ENCODE peak calls at places on chromosomes 16 and 17, in nine cellular contexts. A, W, G, K, Z, F, X, Y and T are unnamed samples.

GRCh38 chr17:72370819-72371218 is 250.0 kb downstream of the SOX9 start:
- DNase-seq in A (no peak), W (no peak), G (no peak), K (no peak), Z (no peak), F (no peak), X (no peak), Y (no peak), T (no peak)

GRCh38 chr16:24778676-24779075 is 49.2 kb downstream of the TNRC6A start:
- DNase-seq in A (no peak), W (no peak), G (no peak), K (no peak), Z (no peak), F (no peak), X (no peak), Y (no peak), T (no peak)

GRCh38 chr16:56382901-56383355 is 42.4 kb downstream of the AMFR start:
- DNase-seq in A (no peak), W (no peak), G (no peak), K (no peak), Z (no peak), F (no peak), X (no peak), Y (no peak), T (no peak)

GRCh38 chr16:17606460-17606859 is 135.7 kb upstream of the XYLT1 start:
- DNase-seq in A (no peak), W (no peak), G (no peak), K (no peak), Z (no peak), F (no peak), X (no peak), Y (no peak), T (no peak)

GRCh38 chr16:67862623-67863583 is 9.9 kb upstream of the EDC4 start:
- DNase-seq in A (no peak), W (no peak), G (no peak), K (peak), Z (no peak), F (peak), X (peak), Y (no peak), T (no peak)

GRCh38 chr16:4032768-4033167 is 83.5 kb downstream of the ADCY9 start:
- DNase-seq in A (no peak), W (no peak), G (no peak), K (peak), Z (peak), F (no peak), X (no peak), Y (peak), T (no peak)

GRCh38 chr17:48754500-48755261 is 26.1 kb upstream of the HOXB13 start:
- DNase-seq in A (no peak), W (peak), G (no peak), K (no peak), Z (no peak), F (no peak), X (no peak), Y (no peak), T (no peak)

GRCh38 chr16:64250866-64251265 is 871.0 kb downstream of the CDH11 start:
- DNase-seq in A (no peak), W (no peak), G (no peak), K (peak), Z (no peak), F (no peak), X (no peak), Y (no peak), T (no peak)

GRCh38 chr17:80513892-80514291 is 30.7 kb upstream of the RPTOR start:
- DNase-seq in A (no peak), W (no peak), G (no peak), K (no peak), Z (no peak), F (no peak), X (no peak), Y (no peak), T (no peak)

GRCh38 chr16:2474877-2475412 is at the start of gene TBC1D24:
- DNase-seq in A (peak), W (peak), G (peak), K (peak), Z (peak), F (peak), X (peak), Y (peak), T (peak)

GRCh38 chr16:27920391-27920891 is 143.1 kb downstream of the GSG1L start:
- DNase-seq in A (no peak), W (peak), G (no peak), K (no peak), Z (no peak), F (no peak), X (no peak), Y (no peak), T (no peak)
- TF ChIP-seq CTCF in A (peak), W (peak), G (no peak), K (no peak), Z (no peak), F (no peak), X (no peak), Y (no peak), T (no peak)

GRCh38 chr17:51371732-51372151 is 111.4 kb downstream of the UTP18 start:
- DNase-seq in A (no peak), W (peak), G (no peak), K (peak), Z (no peak), F (no peak), X (no peak), Y (peak), T (peak)
- TF ChIP-seq CTCF in A (peak), W (peak), G (no peak), K (no peak), Z (no peak), F (peak), X (no peak), Y (peak), T (peak)

GRCh38 chr16:6689643-6690042 is 643.0 kb upstream of the RBFOX1 start:
- DNase-seq in A (no peak), W (no peak), G (no peak), K (no peak), Z (no peak), F (no peak), X (no peak), Y (no peak), T (no peak)

GRCh38 chr16:6682142-6682811 is 650.4 kb upstream of the RBFOX1 start:
- DNase-seq in A (no peak), W (peak), G (no peak), K (peak), Z (no peak), F (no peak), X (no peak), Y (peak), T (no peak)

GRCh38 chr16:6687593-6687992 is 645.1 kb upstream of the RBFOX1 start:
- DNase-seq in A (no peak), W (no peak), G (no peak), K (no peak), Z (no peak), F (no peak), X (no peak), Y (no peak), T (no peak)

GRCh38 chr16:6684076-6684673 is 648.5 kb upstream of the RBFOX1 start:
- DNase-seq in A (no peak), W (peak), G (no peak), K (peak), Z (no peak), F (no peak), X (no peak), Y (peak), T (no peak)
- TF ChIP-seq CTCF in A (no peak), W (peak), G (no peak), K (peak), Z (no peak), F (peak), X (no peak), Y (peak), T (no peak)

GRCh38 chr17:28570716-28571254 is 539 bp downstream of the PIGS start:
- DNase-seq in A (no peak), W (peak), G (peak), K (peak), Z (peak), F (no peak), X (peak), Y (peak), T (peak)
- TF ChIP-seq CTCF in A (no peak), W (no peak), G (no peak), K (no peak), Z (no peak), F (no peak), X (no peak), Y (no peak), T (no peak)

DNA sequence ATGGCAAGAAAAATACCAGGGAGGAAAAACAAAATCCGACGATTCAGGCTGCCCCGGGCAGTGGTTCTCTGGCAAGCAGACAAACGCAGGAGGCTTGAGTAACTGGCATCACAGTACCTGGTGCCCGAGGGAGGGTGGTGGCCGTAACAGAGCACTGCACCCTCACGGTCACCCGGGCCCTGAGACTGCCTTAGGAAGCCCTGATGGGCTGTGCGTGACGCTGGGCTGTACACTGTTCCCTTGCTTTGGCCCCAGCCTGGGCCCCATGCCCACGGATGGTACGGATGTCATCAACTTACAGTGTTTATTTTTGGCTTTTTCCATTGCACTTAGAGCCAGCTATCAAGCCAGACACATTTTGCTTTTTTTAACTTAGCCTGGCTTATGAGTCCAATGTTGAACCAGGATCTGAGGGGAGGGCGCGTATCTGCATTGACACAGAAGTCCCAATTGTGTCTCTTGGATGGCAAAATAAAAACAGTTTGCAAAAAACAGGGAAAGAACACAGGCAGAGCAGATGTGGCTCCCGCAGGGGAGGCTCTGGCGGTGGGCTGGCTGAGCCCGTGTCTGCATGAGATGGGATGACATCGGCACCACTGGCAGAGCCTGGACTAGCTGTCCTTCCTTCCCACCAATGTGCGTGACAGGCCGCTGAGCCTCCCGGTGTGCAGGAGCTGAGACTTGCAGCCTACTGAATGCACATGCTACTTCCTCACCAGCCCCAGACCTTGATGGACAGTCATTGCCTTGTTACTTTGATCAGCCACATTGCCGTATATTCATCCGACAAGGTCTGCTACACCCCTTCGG is 287.7 kb downstream of the FOXL1 start:
- DNase-seq in A (no peak), W (no peak), G (no peak), K (no peak), Z (no peak), F (peak), X (peak), Y (no peak), T (no peak)
- TF ChIP-seq CTCF in A (no peak), W (no peak), G (no peak), K (no peak), Z (no peak), F (peak), X (no peak), Y (no peak), T (no peak)

DNA sequence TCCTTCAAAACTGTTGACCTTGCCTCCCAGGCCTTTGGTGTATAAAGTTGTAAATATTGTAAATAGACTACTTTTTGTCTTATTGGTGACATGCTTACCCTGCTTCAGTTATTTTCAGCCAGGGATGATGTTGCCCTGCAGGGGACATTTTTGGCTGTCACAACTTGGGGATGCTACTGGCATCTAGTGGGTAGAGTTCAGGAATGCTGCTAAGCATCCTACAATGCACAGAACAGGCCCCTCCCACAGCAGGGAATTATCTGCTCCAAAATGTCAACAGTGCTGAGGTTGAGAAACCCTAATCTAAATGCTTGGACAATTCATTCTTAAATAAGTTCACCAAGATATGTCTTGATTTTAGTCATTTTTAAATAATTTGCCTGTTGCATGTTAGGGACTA is 459.8 kb downstream of the PMP22 start:
- DNase-seq in A (no peak), W (no peak), G (no peak), K (no peak), Z (no peak), F (no peak), X (no peak), Y (no peak), T (no peak)
- TF ChIP-seq CTCF in A (no peak), W (peak), G (no peak), K (no peak), Z (no peak), F (no peak), X (no peak), Y (no peak), T (no peak)

GRCh38 chr17:44071772-44072171 is 1.2 kb downstream of the G6PC3 start:
- DNase-seq in A (no peak), W (no peak), G (no peak), K (no peak), Z (no peak), F (no peak), X (no peak), Y (no peak), T (no peak)

GRCh38 chr17:44074911-44075285 is 4.4 kb downstream of the G6PC3 start:
- DNase-seq in A (no peak), W (no peak), G (no peak), K (no peak), Z (no peak), F (no peak), X (no peak), Y (no peak), T (no peak)

GRCh38 chr17:44076716-44077594 is 6.4 kb downstream of the G6PC3 start:
- DNase-seq in A (no peak), W (no peak), G (no peak), K (no peak), Z (no peak), F (no peak), X (no peak), Y (no peak), T (no peak)

GRCh38 chr17:44075598-44076293 is 5.2 kb downstream of the G6PC3 start:
- DNase-seq in A (no peak), W (no peak), G (no peak), K (no peak), Z (no peak), F (no peak), X (no peak), Y (no peak), T (no peak)

DNA sequence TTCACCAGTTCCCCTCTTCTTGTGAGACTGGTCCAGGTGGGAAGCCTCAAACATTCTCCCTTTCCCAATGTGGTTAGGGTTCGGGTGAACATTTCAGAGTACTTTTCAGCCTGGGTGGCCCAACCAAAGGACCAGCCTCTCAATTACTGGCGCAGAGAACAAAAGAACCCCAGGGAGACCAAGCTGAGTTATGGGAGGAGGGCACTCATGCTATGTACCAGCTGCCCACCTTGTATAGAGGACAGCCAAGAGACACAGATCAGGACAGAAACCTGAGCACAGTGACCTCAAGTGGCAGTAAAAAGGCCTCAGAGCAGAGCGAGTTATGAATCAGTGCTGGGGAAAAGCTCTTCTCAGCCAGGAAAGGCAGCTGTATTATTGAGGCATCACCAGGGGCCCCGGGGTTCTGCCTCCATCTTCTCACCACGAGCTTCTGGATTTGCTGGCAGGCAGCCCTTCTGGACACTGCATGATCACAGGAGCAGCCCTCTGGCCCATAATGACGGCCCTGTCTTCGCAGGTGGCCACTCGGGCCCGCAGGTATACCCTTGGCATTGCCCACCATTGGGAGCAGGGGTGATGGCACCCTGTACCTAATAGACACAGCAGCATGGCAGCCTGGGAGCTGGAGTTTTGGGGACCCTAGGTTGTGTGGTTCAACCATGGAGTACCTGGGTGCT is 3.8 kb downstream of the G6PC3 start:
- DNase-seq in A (no peak), W (no peak), G (no peak), K (no peak), Z (no peak), F (no peak), X (no peak), Y (no peak), T (no peak)
- TF ChIP-seq CTCF in A (no peak), W (no peak), G (no peak), K (no peak), Z (no peak), F (no peak), X (no peak), Y (no peak), T (no peak)

DNA sequence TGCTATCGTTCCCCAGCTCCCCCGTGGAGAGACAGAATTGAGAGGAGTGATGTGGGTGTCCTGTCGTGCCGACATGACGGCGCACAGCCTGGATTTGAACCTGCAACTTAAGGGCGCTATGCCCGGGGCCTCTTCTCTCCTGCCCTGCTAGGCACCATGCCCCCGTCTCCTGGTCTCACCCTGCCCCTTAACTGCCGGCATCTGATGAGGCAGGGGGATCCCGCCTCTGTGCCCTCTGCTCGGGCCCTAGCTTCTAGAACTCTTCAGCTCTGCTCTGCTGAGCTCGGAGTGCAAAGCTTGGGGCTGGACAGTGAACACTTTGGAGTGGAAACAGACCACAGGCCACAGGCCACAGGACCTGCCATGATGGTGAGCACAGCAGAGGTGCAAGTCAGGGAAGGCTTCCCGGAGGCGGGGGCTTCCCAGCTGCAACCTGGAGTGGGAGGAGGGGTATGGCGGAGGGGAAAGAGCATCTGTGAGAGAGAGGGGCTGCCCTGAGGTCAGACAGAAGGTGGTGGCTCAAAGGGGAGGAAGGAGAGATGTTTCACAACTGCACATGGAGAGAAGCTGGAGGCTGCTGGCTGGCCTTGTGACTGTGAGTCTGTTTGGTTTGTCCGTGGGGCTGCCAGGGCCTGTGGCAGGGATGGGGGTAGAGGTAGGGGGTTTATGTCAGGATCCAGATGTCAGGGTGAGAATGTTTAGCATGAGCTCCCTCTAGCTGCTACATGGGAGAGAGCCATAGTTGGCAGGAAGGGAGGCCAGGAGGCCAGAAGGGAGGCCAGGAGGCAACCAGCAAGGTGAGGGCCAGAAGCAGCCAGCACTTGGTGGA is 107.8 kb downstream of the CRLF3 start:
- DNase-seq in A (no peak), W (no peak), G (no peak), K (no peak), Z (no peak), F (no peak), X (peak), Y (no peak), T (no peak)
- TF ChIP-seq CTCF in A (no peak), W (no peak), G (no peak), K (no peak), Z (no peak), F (no peak), X (no peak), Y (no peak), T (no peak)

DNA sequence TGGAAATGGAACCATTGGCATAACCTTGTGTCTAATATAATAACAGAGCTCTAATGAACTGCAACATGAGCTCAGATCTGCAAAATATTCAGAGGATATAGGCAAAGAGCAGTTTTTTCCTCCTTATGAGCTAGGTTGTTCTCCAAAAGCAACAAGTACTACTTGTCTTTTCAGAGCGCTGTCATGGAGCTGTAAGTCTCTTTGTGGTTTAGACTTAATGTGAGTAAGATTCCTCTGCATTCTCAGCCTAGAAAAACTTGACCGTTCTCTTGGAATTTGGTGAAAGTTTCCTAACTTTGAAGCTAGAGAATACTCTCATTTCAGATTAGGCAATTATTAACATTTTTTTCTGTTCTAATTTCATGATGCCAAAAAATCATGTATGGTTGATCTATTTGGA is 85.2 kb downstream of the FTO start:
- DNase-seq in A (no peak), W (no peak), G (no peak), K (no peak), Z (no peak), F (no peak), X (no peak), Y (no peak), T (no peak)
- TF ChIP-seq CTCF in A (no peak), W (no peak), G (no peak), K (no peak), Z (no peak), F (no peak), X (no peak), Y (no peak), T (no peak)

DNA sequence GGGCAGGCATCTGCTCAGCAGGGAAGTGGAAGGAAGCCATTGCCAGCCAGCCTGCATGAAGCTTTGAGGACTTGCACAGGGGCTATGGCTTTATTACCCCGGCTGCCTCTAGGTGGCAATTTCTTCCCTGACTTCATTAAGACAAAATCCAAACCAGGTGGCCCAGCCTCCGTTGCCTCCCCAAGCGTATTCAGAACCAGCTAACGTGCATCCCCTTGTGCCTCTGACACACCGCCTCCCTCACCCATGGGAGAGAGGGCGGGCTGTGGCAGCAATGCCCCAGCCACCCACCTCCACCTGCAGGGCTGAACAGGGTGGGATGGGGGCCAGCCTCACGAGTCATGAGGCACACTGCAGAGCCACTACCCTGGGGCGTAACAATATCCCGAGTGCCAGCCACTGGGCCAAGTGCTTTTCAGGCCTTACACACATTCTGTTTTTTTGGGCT is 6.8 kb downstream of the KIFC3 start:
- DNase-seq in A (no peak), W (peak), G (no peak), K (peak), Z (no peak), F (no peak), X (peak), Y (no peak), T (no peak)
- TF ChIP-seq CTCF in A (peak), W (peak), G (no peak), K (peak), Z (no peak), F (peak), X (no peak), Y (no peak), T (no peak)